ENCODE peak calls at places on chromosomes 6 and 20, in four cellular contexts. V is left ventricle myocardium inferior, P is spleen, I is transverse colon. O is an unnamed sample.

GRCh38 chr20:44843863-44844262 is 33.5 kb upstream of the RIMS4 start:
- DNase-seq in P (no peak), I (no peak), V (no peak), O (no peak)

GRCh38 chr6:3414704-3415453 is 42.0 kb downstream of the SLC22A23 start:
- DNase-seq in I (no peak), P (no peak), V (no peak), O (no peak)

GRCh38 chr20:33282991-33283555 is at the start of gene BPIFB1:
- DNase-seq in V (no peak), I (no peak), P (no peak), O (no peak)

GRCh38 chr6:144335315-144335861 is 50.3 kb downstream of the UTRN start:
- DNase-seq in P (no peak), I (no peak), V (no peak), O (no peak)

GRCh38 chr6:166486536-166486880 is 100.0 kb downstream of the RAMACL start:
- DNase-seq in I (no peak), P (peak; percentile 77), V (peak; percentile 9), O (no peak)

GRCh38 chr6:34792605-34793500 is 970 bp downstream of the BLTP3A start:
- DNase-seq in I (peak; percentile 25), P (peak; percentile 74), V (no peak), O (peak; percentile 50)

GRCh38 chr20:49724637-49725606 is 11.2 kb upstream of the B4GALT5 start:
- DNase-seq in V (peak; percentile 36), I (no peak), P (peak; percentile 81), O (no peak)

GRCh38 chr20:63802469-63803240 is 28.4 kb downstream of the ZBTB46 start:
- DNase-seq in I (no peak), V (no peak), P (no peak), O (no peak)

GRCh38 chr6:106512048-106512957 is 117.0 kb downstream of the RTN4IP1 start:
- DNase-seq in P (peak; percentile 98), I (peak; percentile 92), V (peak; percentile 69), O (peak; percentile 54)

GRCh38 chr6:19356692-19357091 is 480.5 kb upstream of the ID4 start:
- DNase-seq in I (no peak), P (no peak), V (no peak), O (no peak)

GRCh38 chr6:165674155-165675029 is 11.4 kb upstream of the PDE10A start:
- DNase-seq in V (no peak), P (no peak), I (no peak), O (peak; percentile 42)

GRCh38 chr20:54611701-54612487 is 136.5 kb downstream of the DOK5 start:
- DNase-seq in I (no peak), P (no peak), V (no peak), O (no peak)

GRCh38 chr6:131065112-131065823 is 2.2 kb upstream of the EPB41L2 start:
- DNase-seq in V (no peak), I (peak; percentile 34), P (no peak), O (no peak)

GRCh38 chr6:84657486-84657885 is 106.9 kb downstream of the TBX18 start:
- DNase-seq in I (no peak), P (no peak), V (no peak), O (no peak)

GRCh38 chr6:106281088-106281487 is 44.5 kb downstream of the ATG5 start:
- DNase-seq in P (no peak), V (no peak), I (no peak), O (no peak)

GRCh38 chr20:63212393-63212730 is 3.6 kb downstream of the YTHDF1 start:
- DNase-seq in I (no peak), P (no peak), V (no peak), O (no peak)

GRCh38 chr20:7146552-7147219 is 379.2 kb downstream of the BMP2 start:
- DNase-seq in P (no peak), V (no peak), I (no peak), O (no peak)

GRCh38 chr6:44858998-44859397 is 469.1 kb upstream of the RUNX2 start:
- DNase-seq in P (no peak), I (no peak), V (no peak), O (no peak)

GRCh38 chr6:124943658-124944057 is 18.6 kb upstream of the RNF217 start:
- DNase-seq in P (no peak), I (no peak), V (no peak), O (no peak)

GRCh38 chr6:5422321-5422915 is 161.1 kb downstream of the FARS2 start:
- DNase-seq in I (peak; percentile 12), V (no peak), P (no peak), O (no peak)

GRCh38 chr20:11267131-11267761 is 593.4 kb upstream of the JAG1 start:
- DNase-seq in V (peak; percentile 40), I (no peak), P (no peak), O (no peak)

GRCh38 chr20:5731753-5732366 is 18.3 kb upstream of the SHLD1 start:
- DNase-seq in V (no peak), P (no peak), I (no peak), O (no peak)

GRCh38 chr20:29300579-29301551 is 1956.6 kb upstream of the DEFB115 start:
- DNase-seq in P (no peak), V (no peak), I (no peak), O (no peak)

GRCh38 chr20:19583532-19584175 is 174.4 kb upstream of the RIN2 start:
- DNase-seq in V (peak; percentile 68), I (peak; percentile 70), P (peak; percentile 84), O (peak; percentile 77)

GRCh38 chr20:23180451-23180921 is 94.4 kb upstream of the CD93 start:
- DNase-seq in V (peak; percentile 69), I (no peak), P (peak; percentile 31), O (no peak)

GRCh38 chr6:125953502-125953875 is 3.1 kb upstream of the HINT3 start:
- DNase-seq in I (peak; percentile 72), V (no peak), P (peak; percentile 72), O (no peak)

GRCh38 chr6:87926687-87927086 is 121.0 kb upstream of the SPACA1 start:
- DNase-seq in I (no peak), V (no peak), P (no peak), O (no peak)
- H3K4me3 ChIP-seq in I (no peak overlapping the region), V (no peak overlapping the region), P (no peak overlapping the region), O (no peak overlapping the region)

DNA sequence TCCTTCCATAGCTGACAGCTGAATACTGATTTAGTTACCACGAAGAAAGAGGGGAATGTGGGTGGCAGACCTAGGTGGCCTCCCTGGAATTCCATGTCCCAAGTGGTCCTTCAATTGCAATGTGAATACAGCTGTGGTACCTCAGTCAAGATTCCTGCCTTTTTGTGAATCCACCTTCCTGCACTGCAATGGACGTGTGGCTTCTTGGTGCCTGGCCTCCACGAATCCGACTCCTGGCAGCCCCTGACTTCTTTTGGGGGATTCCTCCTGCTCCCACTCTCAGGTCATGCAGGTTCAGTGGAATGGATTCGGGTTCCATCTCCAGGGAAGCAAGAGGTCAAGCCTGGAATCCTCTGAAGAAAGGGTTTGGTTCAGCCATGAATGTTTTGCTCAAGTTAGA is 117.8 kb downstream of the DACT2 start:
- DNase-seq in I (no peak), P (no peak), V (no peak), O (no peak)
- H3K9me3 ChIP-seq in I (no peaks in the 10 kb centered on the region), P (no peaks in the 10 kb centered on the region), V (peaks cover 17% of the 10 kb centered on the region), O (no peaks in the 10 kb centered on the region)

GRCh38 chr20:25058797-25059486 is 1.0 kb upstream of the ACSS1 start:
- DNase-seq in V (peak; percentile 56), P (peak; percentile 77), I (peak; percentile 39), O (no peak)

GRCh38 chr20:25058051-25058796 is at the start of gene ACSS1:
- DNase-seq in P (peak; percentile 96), V (peak; percentile 82), I (peak; percentile 78), O (peak; percentile 65)

GRCh38 chr20:25059866-25060465 is 2.0 kb upstream of the ACSS1 start:
- DNase-seq in I (peak; percentile 6), P (peak; percentile 75), V (no peak), O (no peak)

GRCh38 chr20:25061103-25061799 is 3.3 kb upstream of the ACSS1 start:
- DNase-seq in V (no peak), P (peak; percentile 43), I (peak; percentile 9), O (no peak)

DNA sequence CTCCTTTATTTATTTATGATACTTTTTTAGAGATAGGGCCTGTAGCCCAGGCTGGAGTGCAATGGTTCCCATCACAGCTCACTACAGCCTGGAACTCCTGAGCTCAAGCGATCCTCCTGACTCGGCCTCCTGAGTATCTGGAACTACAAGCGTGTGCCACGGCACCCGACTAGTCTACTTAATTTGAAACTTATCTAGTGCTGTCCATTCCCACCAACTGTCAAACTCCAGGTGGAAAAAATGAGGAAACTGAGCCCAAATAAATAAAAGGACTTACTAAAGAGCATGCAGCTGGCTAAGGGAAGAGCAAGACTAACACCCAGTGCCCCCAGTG is 1.5 kb upstream of the ACSS1 start:
- DNase-seq in I (no peak), V (no peak), P (peak; percentile 51), O (no peak)
- H3K27me3 ChIP-seq in I (no peaks in the 10 kb centered on the region), V (no peaks in the 10 kb centered on the region), P (no peaks in the 10 kb centered on the region), O (peaks cover 13% of the 10 kb centered on the region)

DNA sequence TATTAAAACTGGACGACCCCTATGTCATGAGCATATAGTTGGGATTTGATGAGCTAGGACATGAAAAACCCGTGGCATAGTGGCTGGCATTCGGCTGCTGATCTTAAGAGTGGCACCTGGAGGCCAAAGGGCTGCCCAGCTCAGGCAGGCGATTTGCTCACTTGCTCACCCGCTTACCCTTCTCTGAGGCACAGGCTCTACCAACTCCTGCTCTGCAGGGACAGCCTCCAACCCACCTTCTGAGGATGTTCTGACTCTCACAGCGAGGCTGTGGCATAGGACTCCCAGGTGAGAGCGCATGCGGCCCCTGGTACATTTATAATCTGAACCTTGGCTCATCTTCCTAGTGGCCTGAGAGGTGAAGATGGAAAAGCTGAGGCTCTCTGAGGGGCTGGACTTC is 995 bp downstream of the RSPO4 start:
- DNase-seq in I (no peak), V (no peak), P (no peak), O (no peak)
- H3K4me3 ChIP-seq in I (no peak overlapping the region), V (no peak overlapping the region), P (no peak overlapping the region), O (no peak overlapping the region)

GRCh38 chr6:39995633-39996032 is 61.4 kb upstream of the MOCS1 start:
- DNase-seq in V (no peak), P (no peak), I (peak; percentile 15), O (no peak)
- H3K9me3 ChIP-seq in V (peaks cover 53% of the 10 kb centered on the region), P (peaks cover 73% of the 10 kb centered on the region), I (peaks cover 21% of the 10 kb centered on the region), O (no peaks in the 10 kb centered on the region)